ENCODE peak calls at places on chromosomes 11 and 22, in six cellular contexts. One of them, this sample, is unnamed.
A peak's percentile ranks its signal among the peaks of the same experiment; 100 is the strongest.

GRCh38 chr22:48941903-48942625 is 885.6 kb downstream of the BRD1 start:
- DNase-seq in skeletal muscle cell: no peak
- DNase-seq in naive thymus-derived CD8-positive, alpha-beta T cell: no peak
- DNase-seq in activated CD4-positive, alpha-beta T cell treated with anti-CD3 and anti-CD28 coated beads, Interleukin-2, amount 50 U/mL, for 48 hours: no peak
- DNase-seq in NCI-H2081: no peak
- DNase-seq in iPS-NIHi11: no peak
- DNase-seq in this sample: no peak

GRCh38 chr11:130209944-130210854 is 50.6 kb downstream of the ST14 start:
- DNase-seq in skeletal muscle cell: no peak
- DNase-seq in naive thymus-derived CD8-positive, alpha-beta T cell: no peak
- DNase-seq in activated CD4-positive, alpha-beta T cell treated with anti-CD3 and anti-CD28 coated beads, Interleukin-2, amount 50 U/mL, for 48 hours: no peak
- DNase-seq in NCI-H2081: no peak
- DNase-seq in iPS-NIHi11: no peak
- DNase-seq in this sample: no peak

GRCh38 chr22:20583471-20583922 is 76.1 kb downstream of the MED15 start:
- DNase-seq in skeletal muscle cell: no peak
- DNase-seq in naive thymus-derived CD8-positive, alpha-beta T cell: no peak
- DNase-seq in activated CD4-positive, alpha-beta T cell treated with anti-CD3 and anti-CD28 coated beads, Interleukin-2, amount 50 U/mL, for 48 hours: no peak
- DNase-seq in NCI-H2081: no peak
- DNase-seq in iPS-NIHi11: peak; percentile 51
- DNase-seq in this sample: no peak

GRCh38 chr11:59875856-59876519 is 2.6 kb upstream of the OOSP3 start:
- DNase-seq in skeletal muscle cell: no peak
- DNase-seq in naive thymus-derived CD8-positive, alpha-beta T cell: no peak
- DNase-seq in activated CD4-positive, alpha-beta T cell treated with anti-CD3 and anti-CD28 coated beads, Interleukin-2, amount 50 U/mL, for 48 hours: no peak
- DNase-seq in NCI-H2081: no peak
- DNase-seq in iPS-NIHi11: no peak
- DNase-seq in this sample: no peak

GRCh38 chr11:68153742-68154141 is 32.6 kb upstream of the CHKA start:
- DNase-seq in skeletal muscle cell: no peak
- DNase-seq in naive thymus-derived CD8-positive, alpha-beta T cell: no peak
- DNase-seq in activated CD4-positive, alpha-beta T cell treated with anti-CD3 and anti-CD28 coated beads, Interleukin-2, amount 50 U/mL, for 48 hours: no peak
- DNase-seq in NCI-H2081: no peak
- DNase-seq in iPS-NIHi11: no peak
- DNase-seq in this sample: no peak

GRCh38 chr11:2444301-2445106 is at the start of the genes KCNQ1 and TRPM5:
- DNase-seq in skeletal muscle cell: no peak
- DNase-seq in naive thymus-derived CD8-positive, alpha-beta T cell: peak; percentile 70
- DNase-seq in activated CD4-positive, alpha-beta T cell treated with anti-CD3 and anti-CD28 coated beads, Interleukin-2, amount 50 U/mL, for 48 hours: peak; percentile 82
- DNase-seq in NCI-H2081: no peak
- DNase-seq in iPS-NIHi11: peak; percentile 99
- DNase-seq in this sample: peak; percentile 83

GRCh38 chr11:119702261-119702591 is 26.8 kb downstream of the NECTIN1 start:
- DNase-seq in skeletal muscle cell: peak; percentile 42
- DNase-seq in naive thymus-derived CD8-positive, alpha-beta T cell: no peak
- DNase-seq in activated CD4-positive, alpha-beta T cell treated with anti-CD3 and anti-CD28 coated beads, Interleukin-2, amount 50 U/mL, for 48 hours: no peak
- DNase-seq in NCI-H2081: no peak
- DNase-seq in iPS-NIHi11: no peak
- DNase-seq in this sample: no peak

GRCh38 chr11:2441171-2441570 is 3.1 kb downstream of the TRPM5 start:
- DNase-seq in skeletal muscle cell: no peak
- DNase-seq in naive thymus-derived CD8-positive, alpha-beta T cell: no peak
- DNase-seq in activated CD4-positive, alpha-beta T cell treated with anti-CD3 and anti-CD28 coated beads, Interleukin-2, amount 50 U/mL, for 48 hours: no peak
- DNase-seq in NCI-H2081: no peak
- DNase-seq in iPS-NIHi11: no peak
- DNase-seq in this sample: no peak

GRCh38 chr11:46253258-46254134 is 24.0 kb upstream of the CREB3L1 start:
- DNase-seq in skeletal muscle cell: peak; percentile 91
- DNase-seq in naive thymus-derived CD8-positive, alpha-beta T cell: no peak
- DNase-seq in activated CD4-positive, alpha-beta T cell treated with anti-CD3 and anti-CD28 coated beads, Interleukin-2, amount 50 U/mL, for 48 hours: no peak
- DNase-seq in NCI-H2081: no peak
- DNase-seq in iPS-NIHi11: no peak
- DNase-seq in this sample: no peak

GRCh38 chr22:26708256-26709009 is 51.0 kb downstream of the MIAT start:
- DNase-seq in skeletal muscle cell: no peak
- DNase-seq in naive thymus-derived CD8-positive, alpha-beta T cell: no peak
- DNase-seq in activated CD4-positive, alpha-beta T cell treated with anti-CD3 and anti-CD28 coated beads, Interleukin-2, amount 50 U/mL, for 48 hours: no peak
- DNase-seq in NCI-H2081: no peak
- DNase-seq in iPS-NIHi11: no peak
- DNase-seq in this sample: no peak

GRCh38 chr11:20310596-20311394 is 52.7 kb upstream of the HTATIP2 start:
- DNase-seq in skeletal muscle cell: no peak
- DNase-seq in naive thymus-derived CD8-positive, alpha-beta T cell: no peak
- DNase-seq in activated CD4-positive, alpha-beta T cell treated with anti-CD3 and anti-CD28 coated beads, Interleukin-2, amount 50 U/mL, for 48 hours: no peak
- DNase-seq in NCI-H2081: no peak
- DNase-seq in iPS-NIHi11: no peak
- DNase-seq in this sample: no peak

GRCh38 chr11:116171271-116172140 is 601.3 kb downstream of the BUD13 start:
- DNase-seq in skeletal muscle cell: no peak
- DNase-seq in naive thymus-derived CD8-positive, alpha-beta T cell: no peak
- DNase-seq in activated CD4-positive, alpha-beta T cell treated with anti-CD3 and anti-CD28 coated beads, Interleukin-2, amount 50 U/mL, for 48 hours: no peak
- DNase-seq in NCI-H2081: no peak
- DNase-seq in iPS-NIHi11: no peak
- DNase-seq in this sample: no peak

GRCh38 chr11:69122642-69123431 is 32.9 kb upstream of the SMIM38 start:
- DNase-seq in skeletal muscle cell: no peak
- DNase-seq in naive thymus-derived CD8-positive, alpha-beta T cell: no peak
- DNase-seq in activated CD4-positive, alpha-beta T cell treated with anti-CD3 and anti-CD28 coated beads, Interleukin-2, amount 50 U/mL, for 48 hours: peak; percentile 80
- DNase-seq in NCI-H2081: no peak
- DNase-seq in iPS-NIHi11: peak; percentile 89
- DNase-seq in this sample: no peak

GRCh38 chr22:30875481-30876215 is 92.9 kb downstream of the MORC2 start:
- DNase-seq in skeletal muscle cell: no peak
- DNase-seq in naive thymus-derived CD8-positive, alpha-beta T cell: no peak
- DNase-seq in activated CD4-positive, alpha-beta T cell treated with anti-CD3 and anti-CD28 coated beads, Interleukin-2, amount 50 U/mL, for 48 hours: no peak
- DNase-seq in NCI-H2081: no peak
- DNase-seq in iPS-NIHi11: peak; percentile 2
- DNase-seq in this sample: no peak

GRCh38 chr11:20601221-20601914 is 2.0 kb downstream of the SLC6A5 start:
- DNase-seq in skeletal muscle cell: no peak
- DNase-seq in naive thymus-derived CD8-positive, alpha-beta T cell: no peak
- DNase-seq in activated CD4-positive, alpha-beta T cell treated with anti-CD3 and anti-CD28 coated beads, Interleukin-2, amount 50 U/mL, for 48 hours: no peak
- DNase-seq in NCI-H2081: no peak
- DNase-seq in iPS-NIHi11: peak; percentile 31
- DNase-seq in this sample: no peak

GRCh38 chr11:66388746-66389386 is 17.3 kb upstream of the SLC29A2 start:
- DNase-seq in skeletal muscle cell: peak; percentile 26
- DNase-seq in naive thymus-derived CD8-positive, alpha-beta T cell: peak; percentile 63
- DNase-seq in activated CD4-positive, alpha-beta T cell treated with anti-CD3 and anti-CD28 coated beads, Interleukin-2, amount 50 U/mL, for 48 hours: peak; percentile 77
- DNase-seq in NCI-H2081: peak; percentile 74
- DNase-seq in iPS-NIHi11: peak; percentile 66
- DNase-seq in this sample: peak; percentile 76

GRCh38 chr11:11856638-11857037 is 14.9 kb downstream of the USP47 start:
- DNase-seq in skeletal muscle cell: no peak
- DNase-seq in naive thymus-derived CD8-positive, alpha-beta T cell: peak; percentile 12
- DNase-seq in activated CD4-positive, alpha-beta T cell treated with anti-CD3 and anti-CD28 coated beads, Interleukin-2, amount 50 U/mL, for 48 hours: no peak
- DNase-seq in NCI-H2081: no peak
- DNase-seq in iPS-NIHi11: no peak
- DNase-seq in this sample: no peak

GRCh38 chr11:7892751-7893356 is 38.2 kb downstream of the OR10A6 start:
- DNase-seq in skeletal muscle cell: no peak
- DNase-seq in naive thymus-derived CD8-positive, alpha-beta T cell: no peak
- DNase-seq in activated CD4-positive, alpha-beta T cell treated with anti-CD3 and anti-CD28 coated beads, Interleukin-2, amount 50 U/mL, for 48 hours: no peak
- DNase-seq in NCI-H2081: peak; percentile 12
- DNase-seq in iPS-NIHi11: peak; percentile 59
- DNase-seq in this sample: no peak